ENCODE peak calls at places on chromosomes 2 and 18, in four cellular contexts. One of them, this sample, is unnamed. For H3K4me1, the result is how much of the 10 kb centered on the place peaks cover.

GRCh38 chr2:127051116-127051779 is 55.7 kb downstream of the BIN1 start:
- DNase-seq in effector memory CD4-positive, alpha-beta T cell: no peak
- DNase-seq in pancreas: no peak
- DNase-seq in adrenal gland: peak
- DNase-seq in this sample: no peak

GRCh38 chr18:44973282-44973681 is 292.6 kb downstream of the SETBP1 start:
- DNase-seq in effector memory CD4-positive, alpha-beta T cell: no peak
- DNase-seq in pancreas: no peak
- DNase-seq in adrenal gland: no peak
- DNase-seq in this sample: no peak

GRCh38 chr2:41038408-41038807 is 586.5 kb upstream of the SLC8A1 start:
- DNase-seq in effector memory CD4-positive, alpha-beta T cell: no peak
- DNase-seq in pancreas: no peak
- DNase-seq in adrenal gland: no peak
- DNase-seq in this sample: no peak

GRCh38 chr2:45137941-45138695 is 128.9 kb upstream of the SIX2 start:
- DNase-seq in effector memory CD4-positive, alpha-beta T cell: no peak
- DNase-seq in pancreas: no peak
- DNase-seq in adrenal gland: no peak
- DNase-seq in this sample: no peak

GRCh38 chr2:75002007-75002406 is 43.6 kb downstream of the POLE4 start:
- DNase-seq in effector memory CD4-positive, alpha-beta T cell: no peak
- DNase-seq in pancreas: no peak
- DNase-seq in adrenal gland: no peak
- DNase-seq in this sample: no peak

GRCh38 chr18:3720818-3721545 is 271.0 kb downstream of the TGIF1 start:
- DNase-seq in effector memory CD4-positive, alpha-beta T cell: no peak
- DNase-seq in pancreas: no peak
- DNase-seq in adrenal gland: no peak
- DNase-seq in this sample: no peak

GRCh38 chr2:206158563-206159345 is 490 bp downstream of the NDUFS1 start:
- DNase-seq in effector memory CD4-positive, alpha-beta T cell: no peak
- DNase-seq in pancreas: no peak
- DNase-seq in adrenal gland: peak
- DNase-seq in this sample: no peak

GRCh38 chr2:144518744-144519596 is 949 bp downstream of the ZEB2 start:
- DNase-seq in effector memory CD4-positive, alpha-beta T cell: no peak
- DNase-seq in pancreas: no peak
- DNase-seq in adrenal gland: no peak
- DNase-seq in this sample: no peak

GRCh38 chr2:168711091-168711490 is 91.3 kb upstream of the NOSTRIN start:
- DNase-seq in effector memory CD4-positive, alpha-beta T cell: no peak
- DNase-seq in pancreas: no peak
- DNase-seq in adrenal gland: no peak
- DNase-seq in this sample: no peak

DNA sequence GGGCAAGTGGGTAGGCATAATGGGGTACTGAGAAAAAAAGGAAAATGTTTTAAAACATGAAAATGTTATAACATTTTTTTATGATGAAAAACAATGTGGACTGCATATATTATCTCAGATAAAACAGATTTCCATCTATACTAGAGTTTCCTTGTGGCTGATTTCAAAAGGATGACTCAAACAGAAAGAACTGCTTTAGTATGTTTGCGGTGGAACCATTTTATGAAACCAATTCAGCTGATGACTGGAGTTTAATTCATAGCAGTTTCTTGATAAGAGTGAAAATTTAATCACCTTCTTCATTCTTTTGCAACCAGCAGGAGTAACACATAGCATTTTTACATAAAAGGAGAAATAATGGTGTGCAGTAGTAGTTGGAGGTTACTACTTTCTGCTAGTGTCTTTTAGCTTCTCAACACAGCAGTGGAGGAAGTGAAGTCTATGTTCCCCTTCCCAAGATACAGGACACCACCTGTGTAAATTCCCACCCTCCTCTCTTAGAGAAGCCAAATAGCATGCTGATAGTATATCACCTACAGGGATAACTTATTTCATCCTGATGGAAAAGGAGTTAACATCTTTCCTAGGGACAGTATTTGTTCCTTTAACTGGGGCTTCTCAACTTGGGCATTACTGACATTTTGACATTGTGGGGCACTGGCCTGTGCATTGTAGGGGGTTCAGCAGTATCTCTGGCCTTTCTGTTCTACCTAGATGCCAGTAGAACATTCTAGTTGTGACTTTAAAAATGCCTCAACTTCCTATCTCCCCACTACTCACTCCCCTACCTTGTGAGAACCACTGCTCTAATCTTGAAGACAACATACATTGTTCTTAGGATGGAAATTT is 29.9 kb downstream of the PELI1 start:
- DNase-seq in effector memory CD4-positive, alpha-beta T cell: no peak
- DNase-seq in pancreas: peak
- DNase-seq in adrenal gland: no peak
- DNase-seq in this sample: no peak
- H3K4me1 ChIP-seq in effector memory CD4-positive, alpha-beta T cell: under half
- H3K4me1 ChIP-seq in pancreas: under half
- H3K4me1 ChIP-seq in adrenal gland: under half
- H3K4me1 ChIP-seq in this sample: half or more

DNA sequence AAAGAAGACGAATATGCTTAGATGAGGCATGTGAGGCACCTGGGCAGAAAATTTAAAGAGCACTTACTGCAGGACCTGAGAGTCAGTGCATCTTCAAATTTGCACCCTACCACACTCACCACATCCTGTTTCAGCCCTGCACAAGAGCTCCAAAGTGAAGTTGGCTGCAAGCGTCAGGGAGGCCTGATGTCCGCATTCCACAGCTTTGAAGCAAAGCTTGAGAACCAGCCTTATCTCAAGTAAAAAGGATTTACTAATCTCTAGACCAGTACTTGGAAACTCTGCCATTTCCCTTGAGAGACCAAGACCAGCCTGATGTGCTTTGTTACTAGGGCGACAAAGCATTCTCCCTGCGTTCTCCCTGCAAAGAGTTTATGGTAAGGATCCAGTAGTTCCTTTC is 3.4 kb upstream of the ASNSD1 start:
- DNase-seq in effector memory CD4-positive, alpha-beta T cell: peak
- DNase-seq in pancreas: no peak
- DNase-seq in adrenal gland: no peak
- DNase-seq in this sample: peak
- H3K4me3 ChIP-seq in effector memory CD4-positive, alpha-beta T cell: peak
- H3K4me3 ChIP-seq in pancreas: no peak
- H3K4me3 ChIP-seq in adrenal gland: no peak
- H3K4me3 ChIP-seq in this sample: peak

GRCh38 chr2:100780203-100781008 is 39.5 kb upstream of the NPAS2 start:
- DNase-seq in effector memory CD4-positive, alpha-beta T cell: no peak
- DNase-seq in pancreas: peak
- DNase-seq in adrenal gland: no peak
- DNase-seq in this sample: no peak
- H3K27ac ChIP-seq in effector memory CD4-positive, alpha-beta T cell: no peak
- H3K27ac ChIP-seq in pancreas: peak
- H3K27ac ChIP-seq in adrenal gland: no peak
- H3K27ac ChIP-seq in this sample: no peak

GRCh38 chr2:216591480-216591879 is 41.7 kb upstream of the IGFBP2 start:
- DNase-seq in effector memory CD4-positive, alpha-beta T cell: no peak
- DNase-seq in pancreas: no peak
- DNase-seq in adrenal gland: no peak
- DNase-seq in this sample: no peak

GRCh38 chr2:216588771-216589363 is 44.4 kb upstream of the IGFBP2 start:
- DNase-seq in effector memory CD4-positive, alpha-beta T cell: no peak
- DNase-seq in pancreas: no peak
- DNase-seq in adrenal gland: no peak
- DNase-seq in this sample: no peak

GRCh38 chr2:216594081-216594480 is 39.1 kb upstream of the IGFBP2 start:
- DNase-seq in effector memory CD4-positive, alpha-beta T cell: no peak
- DNase-seq in pancreas: no peak
- DNase-seq in adrenal gland: no peak
- DNase-seq in this sample: no peak

GRCh38 chr2:216590780-216591179 is 42.4 kb upstream of the IGFBP2 start:
- DNase-seq in effector memory CD4-positive, alpha-beta T cell: no peak
- DNase-seq in pancreas: peak
- DNase-seq in adrenal gland: peak
- DNase-seq in this sample: no peak

DNA sequence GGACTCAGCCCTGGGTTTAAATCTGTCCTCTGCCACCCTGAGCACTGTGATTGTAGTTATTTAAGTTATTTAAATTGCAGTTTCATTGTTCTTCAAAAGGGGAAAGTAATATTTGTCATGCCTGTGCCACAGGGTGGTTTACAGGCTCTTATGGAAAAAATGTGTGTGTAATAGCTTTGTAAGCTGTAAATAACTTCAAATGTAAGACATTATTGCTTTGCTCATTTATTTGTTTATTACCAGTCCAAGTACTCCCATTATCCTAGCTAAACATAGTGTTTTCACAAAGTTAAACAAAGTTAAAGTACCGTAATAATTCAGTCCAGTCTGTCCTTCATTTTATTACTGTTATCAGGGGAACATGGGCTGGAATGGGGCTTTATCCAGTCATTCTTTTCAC is 43.4 kb upstream of the IGFBP2 start:
- DNase-seq in effector memory CD4-positive, alpha-beta T cell: no peak
- DNase-seq in pancreas: no peak
- DNase-seq in adrenal gland: no peak
- DNase-seq in this sample: no peak
- H3K4me1 ChIP-seq in effector memory CD4-positive, alpha-beta T cell: under half
- H3K4me1 ChIP-seq in pancreas: under half
- H3K4me1 ChIP-seq in adrenal gland: under half
- H3K4me1 ChIP-seq in this sample: under half

DNA sequence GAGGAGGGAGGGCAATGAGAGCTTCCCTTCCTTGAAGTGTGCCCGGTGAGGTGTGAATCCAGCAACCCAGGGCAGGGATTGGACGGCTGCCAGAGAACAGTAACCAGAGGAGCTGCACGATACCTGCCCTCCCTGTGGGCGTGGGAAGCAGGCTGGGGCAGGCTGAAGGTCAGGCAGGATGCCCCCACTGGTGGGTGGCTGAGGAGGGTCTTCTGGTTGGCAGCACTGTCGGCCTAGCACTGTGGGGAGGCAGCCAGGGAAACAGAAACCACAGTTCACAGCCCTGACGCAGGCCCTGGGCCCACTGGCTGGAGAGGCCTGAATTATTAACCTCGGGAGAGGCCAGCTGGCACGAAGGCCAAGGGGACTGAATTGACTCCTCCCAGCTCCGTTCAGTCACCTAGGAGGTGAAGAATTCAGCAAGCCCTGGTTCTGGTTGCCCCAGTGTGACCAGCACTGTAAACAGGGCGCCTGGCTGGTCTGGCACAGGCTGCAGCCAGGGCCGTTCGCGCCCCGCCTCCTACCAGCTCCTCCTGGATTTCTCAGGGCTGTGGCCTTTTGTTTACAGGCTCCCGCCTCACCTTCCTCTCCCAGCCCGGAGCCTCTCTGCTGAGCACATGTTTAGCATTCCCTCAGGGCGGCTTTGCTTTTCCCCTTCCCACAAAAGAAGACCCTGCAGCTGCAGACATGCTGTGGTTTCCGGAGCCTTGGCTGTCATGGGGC is 97.7 kb downstream of the B3GNT2 start:
- DNase-seq in effector memory CD4-positive, alpha-beta T cell: no peak
- DNase-seq in pancreas: peak
- DNase-seq in adrenal gland: peak
- DNase-seq in this sample: no peak
- H3K4me3 ChIP-seq in effector memory CD4-positive, alpha-beta T cell: no peak
- H3K4me3 ChIP-seq in pancreas: no peak
- H3K4me3 ChIP-seq in adrenal gland: no peak
- H3K4me3 ChIP-seq in this sample: no peak

DNA sequence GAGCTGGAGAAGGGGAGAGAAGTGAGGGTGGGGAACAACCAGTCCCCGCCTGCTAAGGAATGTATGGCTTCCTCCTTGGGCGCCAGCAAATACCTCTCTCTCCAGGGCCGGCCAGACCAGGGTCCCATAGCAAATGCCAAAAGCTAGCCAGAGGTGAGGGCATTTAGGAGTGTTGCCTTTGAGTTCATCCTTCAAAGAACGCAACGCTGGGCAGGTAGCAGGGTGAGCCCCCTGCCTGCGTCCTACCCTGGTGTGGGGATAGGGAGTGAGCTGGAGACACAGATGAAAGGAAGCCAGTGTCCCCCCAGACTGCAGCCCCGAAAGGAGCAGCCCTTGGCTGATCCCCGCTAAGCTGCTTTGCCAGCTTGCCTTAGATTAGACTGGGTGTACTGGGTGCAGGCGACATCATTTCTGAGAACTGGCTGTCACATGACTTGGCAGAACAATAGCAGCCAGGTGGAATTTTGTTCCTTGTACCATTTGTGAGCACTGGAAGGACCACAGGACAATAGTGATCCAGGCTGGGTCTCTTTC is 40.4 kb downstream of the KLHL29 start:
- DNase-seq in effector memory CD4-positive, alpha-beta T cell: no peak
- DNase-seq in pancreas: no peak
- DNase-seq in adrenal gland: no peak
- DNase-seq in this sample: no peak
- H3K27ac ChIP-seq in effector memory CD4-positive, alpha-beta T cell: no peak
- H3K27ac ChIP-seq in pancreas: no peak
- H3K27ac ChIP-seq in adrenal gland: peak
- H3K27ac ChIP-seq in this sample: no peak

GRCh38 chr2:186129767-186130581 is 356.1 kb upstream of the ZC3H15 start:
- DNase-seq in effector memory CD4-positive, alpha-beta T cell: no peak
- DNase-seq in pancreas: peak
- DNase-seq in adrenal gland: no peak
- DNase-seq in this sample: no peak
- H3K4me1 ChIP-seq in effector memory CD4-positive, alpha-beta T cell: under half
- H3K4me1 ChIP-seq in pancreas: under half
- H3K4me1 ChIP-seq in adrenal gland: under half
- H3K4me1 ChIP-seq in this sample: under half

GRCh38 chr18:48407358-48407757 is 1.8 kb downstream of the ZBTB7C start:
- DNase-seq in effector memory CD4-positive, alpha-beta T cell: no peak
- DNase-seq in pancreas: no peak
- DNase-seq in adrenal gland: peak
- DNase-seq in this sample: no peak
- H3K4me3 ChIP-seq in effector memory CD4-positive, alpha-beta T cell: no peak
- H3K4me3 ChIP-seq in pancreas: no peak
- H3K4me3 ChIP-seq in adrenal gland: no peak
- H3K4me3 ChIP-seq in this sample: no peak

This sample was measured in CD4-positive, CD25-positive, alpha-beta regulatory T cell.